ENCODE peak calls at places on chromosome 14, in five cellular contexts. U, R, J, Y and I are unnamed samples. For H3K36me3, the result is how much of the 10 kb centered on the place peaks cover.

GRCh38 chr14:70013269-70013873 is 134.2 kb downstream of the SMOC1 start:
- DNase-seq in U (peak), R (no peak), J (no peak), Y (no peak), I (peak)

GRCh38 chr14:69318901-69319475 is 59.0 kb downstream of the GALNT16 start:
- DNase-seq in R (no peak), Y (no peak), J (no peak), U (no peak), I (no peak)

GRCh38 chr14:74425525-74426201 is 347 bp downstream of the SYNDIG1L start:
- DNase-seq in Y (peak), U (peak), R (no peak), J (no peak), I (peak)

GRCh38 chr14:60977848-60978247 is 3.0 kb downstream of the TRMT5 start:
- DNase-seq in Y (no peak), J (no peak), R (no peak), U (no peak), I (no peak)

GRCh38 chr14:39876935-39877334 is 444.7 kb upstream of the FBXO33 start:
- DNase-seq in J (no peak), U (no peak), Y (no peak), R (no peak), I (no peak)

GRCh38 chr14:88590173-88590572 is 27.3 kb downstream of the ZC3H14 start:
- DNase-seq in U (no peak), Y (no peak), R (no peak), J (no peak), I (no peak)

GRCh38 chr14:100988011-100988410 is 84.5 kb upstream of the RTL1 start:
- DNase-seq in J (no peak), U (no peak), R (no peak), Y (no peak), I (no peak)

GRCh38 chr14:23153891-23154796 is 29.3 kb downstream of the SLC7A8 start:
- DNase-seq in U (peak), J (peak), Y (peak), R (no peak), I (no peak)

GRCh38 chr14:29536886-29537511 is 390.6 kb downstream of the PRKD1 start:
- DNase-seq in J (no peak), R (no peak), U (no peak), Y (no peak), I (peak)

GRCh38 chr14:71586131-71586893 is 345.9 kb upstream of the RGS6 start:
- DNase-seq in U (no peak), R (no peak), J (no peak), Y (peak), I (no peak)

GRCh38 chr14:95895720-95896119 is 19.1 kb downstream of the TUNAR start:
- DNase-seq in J (no peak), Y (no peak), R (no peak), U (no peak), I (peak)

GRCh38 chr14:53432378-53432802 is 279.3 kb upstream of the DDHD1 start:
- DNase-seq in Y (no peak), U (no peak), J (no peak), R (peak), I (no peak)

GRCh38 chr14:101001311-101002069 is 98.0 kb upstream of the RTL1 start:
- DNase-seq in U (no peak), R (no peak), J (no peak), Y (no peak), I (no peak)

GRCh38 chr14:57066887-57067513 is 201.7 kb downstream of the EXOC5 start:
- DNase-seq in J (peak), U (peak), R (peak), Y (no peak), I (peak)

GRCh38 chr14:106489112-106489881 is 962.9 kb downstream of the TMEM121 start:
- DNase-seq in Y (no peak), J (no peak), U (no peak), R (no peak), I (peak)

GRCh38 chr14:68771631-68772030 is 21.2 kb downstream of the ZFP36L1 start:
- DNase-seq in R (no peak), Y (no peak), U (no peak), J (no peak), I (peak)

GRCh38 chr14:22598896-22599244 is 770 bp downstream of the ABHD4 start:
- DNase-seq in R (no peak), U (peak), Y (peak), J (no peak), I (peak)

GRCh38 chr14:100653409-100653808 is 66.2 kb upstream of the BEGAIN start:
- DNase-seq in R (no peak), J (no peak), U (no peak), Y (no peak), I (peak)

GRCh38 chr14:71497645-71498086 is 434.6 kb upstream of the RGS6 start:
- DNase-seq in J (no peak), R (no peak), U (no peak), Y (no peak), I (no peak)

GRCh38 chr14:100449225-100449987 is 126.3 kb downstream of the SLC25A47 start:
- DNase-seq in Y (no peak), J (no peak), U (no peak), R (no peak), I (no peak)

GRCh38 chr14:74622257-74622656 is 10.2 kb upstream of the LTBP2 start:
- DNase-seq in Y (no peak), U (no peak), R (no peak), J (no peak), I (no peak)

GRCh38 chr14:99522457-99522891 is 41.3 kb downstream of the CCNK start:
- DNase-seq in U (no peak), R (no peak), J (peak), Y (peak), I (no peak)

GRCh38 chr14:46747253-46747652 is 95.7 kb upstream of the RPL10L start:
- DNase-seq in J (no peak), R (no peak), Y (no peak), U (no peak), I (no peak)

GRCh38 chr14:33693237-33693636 is 257.6 kb downstream of the EGLN3 start:
- DNase-seq in J (no peak), R (no peak), U (no peak), Y (no peak), I (no peak)

GRCh38 chr14:33689680-33690079 is 261.2 kb downstream of the EGLN3 start:
- DNase-seq in Y (no peak), R (no peak), U (no peak), J (no peak), I (no peak)

GRCh38 chr14:33696165-33696564 is 254.7 kb downstream of the EGLN3 start:
- DNase-seq in R (no peak), U (no peak), J (no peak), Y (no peak), I (no peak)

GRCh38 chr14:33691907-33692306 is 259.0 kb downstream of the EGLN3 start:
- DNase-seq in U (no peak), R (no peak), J (no peak), Y (no peak), I (no peak)

DNA sequence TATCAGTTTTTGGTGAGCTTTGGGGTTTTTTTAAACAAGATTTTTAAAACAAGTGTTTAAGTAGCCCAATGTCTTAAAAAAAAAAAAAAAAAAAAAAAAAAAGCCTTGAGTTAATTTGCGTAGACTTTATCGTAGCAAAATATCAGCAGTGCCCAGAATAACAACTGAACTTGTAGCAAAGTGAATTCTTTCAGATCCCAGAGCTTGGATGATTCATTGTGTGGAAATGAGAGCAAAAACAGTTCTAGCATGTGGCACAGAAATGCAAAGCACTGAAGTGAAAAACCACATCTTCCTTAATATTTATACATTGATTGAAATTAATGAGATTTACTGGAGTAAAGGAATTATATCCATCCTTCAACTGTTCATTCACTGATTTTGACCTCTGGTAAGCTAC is 258.1 kb downstream of the EGLN3 start:
- DNase-seq in U (no peak), J (no peak), Y (no peak), R (no peak), I (no peak)
- H3K27ac ChIP-seq in U (no peak), J (no peak), Y (no peak), R (no peak), I (no peak)

GRCh38 chr14:103910984-103911383 is 17.3 kb upstream of the TDRD9 start:
- DNase-seq in Y (no peak), R (no peak), U (no peak), J (peak), I (no peak)
- H3K36me3 ChIP-seq in Y (under half), R (under half), U (under half), J (half or more), I (under half)

GRCh38 chr14:85421166-85421877 is 108.6 kb upstream of the FLRT2 start:
- DNase-seq in U (no peak), J (no peak), R (no peak), Y (no peak), I (no peak)

GRCh38 chr14:85426068-85426935 is 103.6 kb upstream of the FLRT2 start:
- DNase-seq in Y (no peak), U (no peak), J (no peak), R (no peak), I (no peak)

GRCh38 chr14:85420707-85421106 is 109.2 kb upstream of the FLRT2 start:
- DNase-seq in Y (no peak), R (no peak), U (no peak), J (no peak), I (no peak)

GRCh38 chr14:85425507-85425906 is 104.4 kb upstream of the FLRT2 start:
- DNase-seq in J (no peak), U (no peak), R (no peak), Y (no peak), I (no peak)

DNA sequence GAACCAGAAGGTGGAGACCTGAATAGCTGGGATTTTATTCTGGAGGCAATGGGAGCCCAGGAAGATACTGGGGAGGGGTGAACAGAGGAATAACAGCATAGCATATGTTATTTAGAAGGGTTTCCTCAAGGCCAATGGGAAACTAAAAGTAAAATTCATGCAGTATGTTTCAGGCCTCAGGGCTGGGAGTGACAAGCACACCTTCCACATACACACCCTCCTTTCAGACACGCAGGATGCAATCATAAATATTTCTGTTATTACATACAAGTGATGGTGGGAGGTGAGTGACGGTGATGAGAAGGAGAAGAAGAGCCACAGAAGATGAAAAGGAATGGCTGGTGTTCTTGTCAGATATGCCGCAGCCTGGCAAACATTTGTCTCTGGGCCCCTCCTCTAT is 106.1 kb upstream of the FLRT2 start:
- DNase-seq in R (no peak), Y (no peak), J (no peak), U (no peak), I (no peak)
- H3K27ac ChIP-seq in R (no peak), Y (no peak), J (no peak), U (no peak), I (no peak)

DNA sequence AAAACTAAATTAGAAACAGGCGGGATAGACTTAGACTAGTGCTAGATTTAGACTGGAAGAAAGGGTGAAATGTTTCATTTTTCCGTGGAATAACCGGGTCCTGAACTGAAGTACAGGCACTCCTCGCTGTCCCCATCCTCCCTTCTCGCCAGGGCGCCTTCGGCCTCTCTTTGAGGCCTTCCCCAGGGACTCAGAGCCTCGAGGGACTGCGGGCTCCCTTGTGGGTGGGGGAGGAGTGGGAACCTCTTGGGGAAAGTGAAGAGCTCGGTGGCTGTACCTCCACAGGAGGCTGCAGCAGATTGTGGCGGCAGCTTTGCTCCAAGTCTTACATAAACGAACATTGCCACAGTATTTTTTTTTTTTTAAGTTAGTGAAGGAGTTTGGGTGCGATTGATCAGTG is 1988.8 kb upstream of the FLRT2 start:
- DNase-seq in Y (no peak), U (no peak), R (no peak), J (no peak), I (no peak)
- H3K36me3 ChIP-seq in Y (under half), U (under half), R (under half), J (under half), I (under half)

GRCh38 chr14:91330846-91331245 is 86.3 kb upstream of the GPR68 start:
- DNase-seq in U (no peak), J (no peak), Y (no peak), R (no peak), I (no peak)

GRCh38 chr14:91330111-91330696 is 85.7 kb upstream of the GPR68 start:
- DNase-seq in U (no peak), J (peak), Y (no peak), R (no peak), I (no peak)

GRCh38 chr14:91333640-91334039 is 84.0 kb downstream of the CCDC88C start:
- DNase-seq in J (no peak), Y (no peak), U (no peak), R (no peak), I (no peak)

GRCh38 chr14:91332448-91333059 is 85.1 kb downstream of the CCDC88C start:
- DNase-seq in Y (no peak), R (no peak), U (peak), J (no peak), I (no peak)

GRCh38 chr14:91331761-91332447 is 85.7 kb downstream of the CCDC88C start:
- DNase-seq in J (peak), R (no peak), Y (no peak), U (peak), I (no peak)
- H3K27ac ChIP-seq in J (no peak), R (no peak), Y (no peak), U (no peak), I (peak)

DNA sequence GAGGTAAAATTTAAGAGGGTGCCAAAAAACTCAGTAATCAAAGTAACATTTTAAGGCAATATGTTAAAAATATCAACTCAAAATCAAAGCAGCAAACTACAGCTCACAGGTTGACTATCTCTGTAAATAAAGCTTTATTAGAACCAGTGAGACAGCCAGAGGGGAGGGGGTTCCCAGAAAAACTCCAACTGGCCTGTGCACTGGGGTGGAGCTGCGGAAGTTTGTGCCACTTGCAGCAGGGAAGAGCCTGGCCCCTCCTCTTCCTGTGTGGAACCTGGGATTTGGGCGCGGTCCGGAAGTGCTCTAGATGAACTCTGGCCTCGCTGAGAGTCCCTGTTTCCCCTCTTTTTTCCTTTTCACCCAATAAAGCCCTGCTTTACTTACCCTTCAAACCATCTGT is 8.1 kb downstream of the STON2 start:
- DNase-seq in J (no peak), Y (no peak), U (no peak), R (no peak), I (no peak)
- H3K36me3 ChIP-seq in J (under half), Y (under half), U (under half), R (under half), I (under half)